ENCODE peak calls at places on chromosome 15, in ten cellular contexts. J is fibroblast of mammary gland, K is DMS153, I is colonic mucosa, B is activated B cell treated with CpG ODN at 0.5 μM for 24 hours, T is activated T-cell treated with anti-CD3 and anti-CD28 coated beads for 48 hours, E is T-cell, D is fibroblast of lung, Q is epithelial cell of esophagus, U is sciatic nerve. Z is an unnamed sample.

GRCh38 chr15:91136386-91136923 is 36.4 kb downstream of the SV2B start:
- DNase-seq in J (no peak), K (no peak), I (no peak), B (no peak), T (no peak), E (no peak), D (no peak), Q (no peak), U (no peak), Z (no peak)

GRCh38 chr15:41621200-41622193 is 38.7 kb upstream of the MGA start:
- DNase-seq in J (peak), K (peak), I (peak), B (peak), T (peak), E (peak), D (peak), Q (peak), U (peak), Z (peak)

GRCh38 chr15:70475439-70475781 is 287.9 kb downstream of the UACA start:
- DNase-seq in J (no peak), K (no peak), I (no peak), B (no peak), T (no peak), E (no peak), D (no peak), Q (no peak), U (no peak), Z (no peak)

GRCh38 chr15:79339588-79340314 is 28.8 kb downstream of the TMED3 start:
- DNase-seq in J (peak), K (no peak), I (no peak), B (no peak), T (no peak), E (no peak), D (peak), Q (peak), U (no peak), Z (no peak)

GRCh38 chr15:25805006-25805405 is 58.1 kb downstream of the ATP10A start:
- DNase-seq in J (peak), K (no peak), I (no peak), B (no peak), T (no peak), E (no peak), D (no peak), Q (peak), U (no peak), Z (peak)

GRCh38 chr15:85024509-85025336 is 43.1 kb downstream of the PDE8A start:
- DNase-seq in J (peak), K (no peak), I (no peak), B (no peak), T (no peak), E (no peak), D (peak), Q (peak), U (no peak), Z (no peak)

GRCh38 chr15:36499751-36500389 is 79.6 kb upstream of the CDIN1 start:
- DNase-seq in J (no peak), K (no peak), I (no peak), B (no peak), T (no peak), E (no peak), D (peak), Q (no peak), U (no peak), Z (no peak)

GRCh38 chr15:46946953-46947352 is 770.4 kb upstream of the SEMA6D start:
- DNase-seq in J (no peak), K (no peak), I (no peak), B (no peak), T (no peak), E (no peak), D (no peak), Q (no peak), U (no peak), Z (no peak)

GRCh38 chr15:30906366-30906765 is 2.7 kb downstream of the FAN1 start:
- DNase-seq in J (no peak), K (no peak), I (peak), B (no peak), T (no peak), E (no peak), D (no peak), Q (peak), U (no peak), Z (no peak)

GRCh38 chr15:29129221-29129620 is 140.4 kb downstream of the NSMCE3 start:
- DNase-seq in J (no peak), K (no peak), I (no peak), B (no peak), T (no peak), E (no peak), D (no peak), Q (no peak), U (no peak), Z (no peak)

GRCh38 chr15:47750030-47750739 is 32.9 kb downstream of the SEMA6D start:
- DNase-seq in J (peak), K (no peak), I (no peak), B (no peak), T (no peak), E (no peak), D (peak), Q (peak), U (no peak), Z (no peak)

Z was measured in posterior vena cava.